ENCODE peak calls at places on chromosomes 1 and 21, in five cellular contexts. F is GM12865, A is head of caudate nucleus, W is NB4, L is left ventricle myocardium superior. J is an unnamed sample.

GRCh38 chr21:36063375-36064084 is 3.2 kb upstream of the SETD4 start:
- DNase-seq in F (no peak), A (no peak), W (no peak), L (no peak), J (no peak)

GRCh38 chr1:192485692-192486436 is 89.7 kb upstream of the RGS1 start:
- DNase-seq in F (no peak), A (no peak), W (no peak), L (peak), J (peak)

GRCh38 chr1:53582211-53583020 is 123.2 kb downstream of the DMRTB1 start:
- DNase-seq in F (no peak), A (no peak), W (no peak), L (no peak), J (no peak)

GRCh38 chr1:159076753-159077656 is at the start of gene AIM2:
- DNase-seq in F (peak), A (no peak), W (peak), L (no peak), J (no peak)

GRCh38 chr1:220983877-220984635 is 104.8 kb downstream of the HLX start:
- DNase-seq in F (no peak), A (no peak), W (peak), L (no peak), J (no peak)

GRCh38 chr1:92299477-92300125 is 742 bp downstream of the RPAP2 start:
- DNase-seq in F (peak), A (no peak), W (peak), L (no peak), J (no peak)

GRCh38 chr1:192741095-192741494 is 67.7 kb upstream of the RGS2 start:
- DNase-seq in F (no peak), A (no peak), W (no peak), L (no peak), J (no peak)

GRCh38 chr1:243964915-243965314 is 86.2 kb upstream of the ZBTB18 start:
- DNase-seq in F (no peak), A (no peak), W (no peak), L (no peak), J (no peak)

GRCh38 chr1:89757532-89757931 is 63.3 kb upstream of the LRRC8D start:
- DNase-seq in F (peak), A (no peak), W (peak), L (peak), J (peak)

GRCh38 chr1:244239261-244239770 is 188.2 kb downstream of the ZBTB18 start:
- DNase-seq in F (peak), A (no peak), W (no peak), L (no peak), J (no peak)

GRCh38 chr1:167913895-167914502 is at the start of gene ADCY10:
- DNase-seq in F (no peak), A (no peak), W (no peak), L (no peak), J (no peak)

GRCh38 chr1:239260779-239261286 is 125.5 kb upstream of the CHRM3 start:
- DNase-seq in F (no peak), A (no peak), W (no peak), L (no peak), J (no peak)

GRCh38 chr1:232557096-232557495 is 72.8 kb downstream of the SIPA1L2 start:
- DNase-seq in F (no peak), A (no peak), W (no peak), L (no peak), J (no peak)

GRCh38 chr1:180793451-180793850 is 119.2 kb upstream of the KIAA1614 start:
- DNase-seq in F (no peak), A (no peak), W (no peak), L (no peak), J (no peak)

GRCh38 chr1:247386695-247387094 is 29.3 kb upstream of the NLRP3 start:
- DNase-seq in F (no peak), A (no peak), W (peak), L (no peak), J (no peak)

GRCh38 chr1:190478193-190479007 is 736 bp upstream of the BRINP3 start:
- DNase-seq in F (peak), A (peak), W (peak), L (peak), J (no peak)

GRCh38 chr1:86062458-86062857 is 94.1 kb downstream of the COL24A1 start:
- DNase-seq in F (no peak), A (no peak), W (no peak), L (no peak), J (no peak)

GRCh38 chr21:42688841-42689371 is 35.5 kb downstream of the PDE9A start:
- DNase-seq in F (no peak), A (no peak), W (no peak), L (no peak), J (no peak)

GRCh38 chr1:183467687-183468086 is 4.6 kb upstream of the SMG7 start:
- DNase-seq in F (no peak), A (no peak), W (no peak), L (no peak), J (no peak)

GRCh38 chr1:235545294-235545930 is 41.2 kb upstream of the B3GALNT2 start:
- DNase-seq in F (no peak), A (no peak), W (no peak), L (no peak), J (no peak)

GRCh38 chr1:39902121-39902807 is 547 bp upstream of the MYCL start:
- DNase-seq in F (peak), A (peak), W (peak), L (peak), J (no peak)

GRCh38 chr21:25881524-25882376 is 147.0 kb downstream of the GABPA start:
- DNase-seq in F (peak), A (peak), W (peak), L (peak), J (no peak)

GRCh38 chr1:202452508-202452907 is 104.0 kb downstream of the PPP1R12B start:
- DNase-seq in F (no peak), A (no peak), W (no peak), L (no peak), J (no peak)

GRCh38 chr1:114026797-114027196 is 47.5 kb downstream of the OLFML3 start:
- DNase-seq in F (no peak), A (no peak), W (no peak), L (no peak), J (no peak)

GRCh38 chr1:165738794-165739193 is 29.9 kb downstream of the TMCO1 start:
- DNase-seq in F (peak), A (no peak), W (no peak), L (no peak), J (no peak)

GRCh38 chr1:228150458-228151169 is 884 bp downstream of the GJC2 start:
- DNase-seq in F (no peak), A (peak), W (no peak), L (peak), J (no peak)

GRCh38 chr1:29984107-29984506 is 739.3 kb downstream of the MATN1 start:
- DNase-seq in F (no peak), A (no peak), W (no peak), L (no peak), J (peak)

GRCh38 chr1:222099746-222100145 is 357.9 kb upstream of the DUSP10 start:
- DNase-seq in F (no peak), A (no peak), W (no peak), L (no peak), J (no peak)

GRCh38 chr1:67044631-67045270 is 9.2 kb downstream of the SLC35D1 start:
- DNase-seq in F (no peak), A (no peak), W (no peak), L (no peak), J (no peak)

GRCh38 chr1:52867060-52867845 is 24.7 kb downstream of the ZYG11A start:
- DNase-seq in F (peak), A (no peak), W (no peak), L (no peak), J (no peak)

GRCh38 chr1:232678185-232678886 is 48.4 kb upstream of the SIPA1L2 start:
- DNase-seq in F (no peak), A (no peak), W (no peak), L (no peak), J (no peak)

J was measured in pulmonary artery endothelial cell.